ENCODE peak calls at places on chromosomes 11 and 22, in five cellular contexts. X, U, V, B and W are unnamed samples.

GRCh38 chr11:59223611-59224010 is 10.9 kb upstream of the MPEG1 start:
- DNase-seq in X (no peak), B (no peak), V (no peak), U (no peak), W (no peak)

GRCh38 chr22:45010532-45010900 is 711 bp upstream of the PHF21B start:
- DNase-seq in X (no peak), V (no peak), U (no peak), B (no peak), W (no peak)

GRCh38 chr22:32950366-32950765 is 107.8 kb downstream of the SYN3 start:
- DNase-seq in X (no peak), B (no peak), U (no peak), V (no peak), W (no peak)

GRCh38 chr11:11578542-11578941 is 43.3 kb downstream of the GALNT18 start:
- DNase-seq in V (no peak), U (no peak), X (no peak), B (no peak), W (no peak)

GRCh38 chr11:135004495-135004894 is 592.5 kb upstream of the B3GAT1 start:
- DNase-seq in U (no peak), B (no peak), X (no peak), V (no peak), W (no peak)

GRCh38 chr22:50044485-50045143 is 13.5 kb downstream of the TTLL8 start:
- DNase-seq in X (no peak), U (no peak), B (no peak), V (no peak), W (no peak)

GRCh38 chr11:102517670-102518069 is 12.9 kb downstream of the MMP7 start:
- DNase-seq in U (no peak), V (no peak), B (no peak), X (no peak), W (no peak)

GRCh38 chr11:13335319-13335718 is 57.7 kb downstream of the BMAL1 start:
- DNase-seq in U (no peak), X (no peak), B (peak), V (peak), W (no peak)

GRCh38 chr11:90916706-90917105 is 693.9 kb upstream of the CHORDC1 start:
- DNase-seq in X (no peak), B (no peak), V (no peak), U (no peak), W (no peak)

DNA sequence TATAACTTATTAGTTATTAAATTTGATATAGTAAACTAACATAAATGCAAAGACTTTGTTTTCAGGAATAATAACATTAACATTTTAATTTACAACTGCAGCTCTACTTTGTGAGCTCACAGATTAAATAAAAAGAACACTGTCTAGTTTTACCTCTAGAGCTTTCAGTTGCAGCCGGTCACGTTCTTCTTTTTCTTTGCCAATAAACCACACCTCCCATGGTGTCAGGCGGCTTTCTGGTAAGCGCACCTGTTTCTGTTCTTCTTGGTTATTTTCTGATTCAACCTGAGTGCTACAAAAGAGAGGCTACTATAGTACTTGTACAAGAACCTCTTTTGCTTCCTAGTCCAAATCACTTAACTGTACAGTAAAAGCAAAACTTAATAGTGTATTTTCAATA is 5.8 kb downstream of the CCDC34 start:
- DNase-seq in X (no peak), V (no peak), B (no peak), U (no peak), W (no peak)
- TF ChIP-seq JUND in X (no peak), V (no peak), B (no peak), U (no peak), W (no peak)

GRCh38 chr22:30392661-30393321 is 4.0 kb upstream of the SEC14L2 start:
- DNase-seq in V (no peak), U (no peak), X (no peak), B (no peak), W (no peak)

GRCh38 chr22:30390974-30391691 is 3.9 kb upstream of the RNF215 start:
- DNase-seq in B (peak), X (peak), U (peak), V (peak), W (peak)

GRCh38 chr22:30396871-30397655 is at the start of gene SEC14L2:
- DNase-seq in V (no peak), X (peak), B (no peak), U (peak), W (no peak)

GRCh38 chr22:30393885-30394284 is 2.9 kb upstream of the SEC14L2 start:
- DNase-seq in B (no peak), U (no peak), V (no peak), X (no peak), W (no peak)

DNA sequence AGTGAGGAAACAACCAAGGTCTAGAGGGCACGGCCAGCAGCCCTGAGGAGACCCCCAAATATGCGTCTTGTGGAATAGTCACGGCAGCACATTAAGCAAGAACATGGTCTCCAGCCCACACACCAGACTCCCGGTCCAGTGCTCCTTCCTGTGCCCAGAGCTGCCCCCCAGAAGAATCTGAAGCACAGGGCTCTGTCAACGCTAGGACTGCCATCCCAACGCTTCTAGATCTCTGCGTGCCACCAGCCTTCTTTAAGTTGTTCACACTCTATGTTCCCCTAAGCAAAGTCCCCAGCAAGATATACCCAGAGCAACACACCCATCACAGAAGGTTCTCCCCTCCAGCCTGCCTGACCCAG is 3.5 kb upstream of the SEC14L2 start:
- DNase-seq in V (no peak), X (no peak), B (no peak), U (no peak), W (no peak)
- TF ChIP-seq JUND in V (no peak), X (no peak), B (no peak), U (no peak), W (no peak)

GRCh38 chr22:40313007-40313406 is 33.3 kb upstream of the ADSL start:
- DNase-seq in V (no peak), U (no peak), B (no peak), X (no peak), W (no peak)

GRCh38 chr22:40310771-40311120 is 35.6 kb upstream of the ADSL start:
- DNase-seq in B (no peak), U (no peak), V (no peak), X (no peak), W (no peak)

GRCh38 chr22:40308999-40309578 is 37.2 kb upstream of the ADSL start:
- DNase-seq in X (no peak), B (no peak), U (no peak), V (no peak), W (no peak)

GRCh38 chr22:40312050-40312449 is 34.2 kb upstream of the ADSL start:
- DNase-seq in V (no peak), B (no peak), U (no peak), X (no peak), W (no peak)

GRCh38 chr22:40310081-40310770 is 36.1 kb upstream of the ADSL start:
- DNase-seq in B (no peak), U (no peak), X (no peak), V (no peak), W (no peak)
- TF ChIP-seq JUND in B (no peak), U (no peak), X (no peak), V (no peak), W (no peak)

GRCh38 chr11:22669368-22669767 is 3.0 kb downstream of the GAS2 start:
- DNase-seq in U (no peak), B (no peak), V (no peak), X (no peak), W (no peak)

GRCh38 chr11:22668005-22668796 is 1.8 kb downstream of the GAS2 start:
- DNase-seq in U (no peak), X (no peak), V (no peak), B (no peak), W (no peak)

GRCh38 chr11:22666700-22667439 is 459 bp downstream of the GAS2 start:
- DNase-seq in U (no peak), B (peak), X (no peak), V (no peak), W (peak)

GRCh38 chr11:22670803-22671202 is 4.4 kb downstream of the GAS2 start:
- DNase-seq in X (no peak), B (peak), U (peak), V (peak), W (no peak)

GRCh38 chr11:22666320-22666699 is at the start of gene GAS2:
- DNase-seq in V (no peak), B (no peak), U (no peak), X (no peak), W (no peak)
- TF ChIP-seq JUND in V (no peak), B (no peak), U (no peak), X (no peak), W (no peak)

DNA sequence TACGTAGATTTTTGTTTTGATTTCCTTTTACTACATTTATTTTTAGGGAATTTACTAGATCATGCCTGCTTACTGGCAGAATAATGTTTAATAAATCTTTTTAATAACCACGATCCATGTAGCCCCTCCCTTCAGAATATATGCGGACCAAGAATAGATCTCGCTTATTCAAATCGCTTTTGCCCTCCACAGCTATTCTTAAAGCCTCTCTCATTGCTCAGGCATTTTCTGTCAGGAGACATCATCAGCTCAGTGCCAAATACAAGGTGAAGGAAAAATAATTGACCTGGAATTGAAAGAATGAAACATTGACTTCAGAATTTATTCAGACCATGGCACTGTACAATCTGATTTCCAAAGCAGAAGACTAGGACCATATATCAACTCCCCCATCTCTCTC is 10.0 kb upstream of the JAML start:
- DNase-seq in X (no peak), U (no peak), V (no peak), B (no peak), W (no peak)
- TF ChIP-seq JUND in X (no peak), U (no peak), V (no peak), B (no peak), W (no peak)

GRCh38 chr11:120674537-120674936 is 163.0 kb downstream of the GRIK4 start:
- DNase-seq in B (peak), X (no peak), U (no peak), V (no peak), W (no peak)
- TF ChIP-seq JUND in B (no peak), X (no peak), U (no peak), V (no peak), W (no peak)